ENCODE peak calls at places on chromosomes 11 and 22, in four cellular contexts. One of them, this sample, is unnamed.
A peak's percentile ranks its signal among the peaks of the same experiment; 100 is the strongest.

GRCh38 chr22:20010307-20011122 is 6.1 kb downstream of the ARVCF start:
- DNase-seq in K562: no peak
- DNase-seq in HL-60: no peak
- DNase-seq in GM12878: no peak
- DNase-seq in this sample: no peak

GRCh38 chr22:24271406-24271760 is 752 bp downstream of the SPECC1L start:
- DNase-seq in GM12878: no peak
- DNase-seq in K562: no peak
- DNase-seq in HL-60: peak; percentile 50
- DNase-seq in this sample: no peak

GRCh38 chr11:77522215-77522614 is 48.3 kb upstream of the PAK1 start:
- DNase-seq in GM12878: no peak
- DNase-seq in K562: no peak
- DNase-seq in HL-60: no peak
- DNase-seq in this sample: no peak

GRCh38 chr11:77968337-77968736 is 26.1 kb downstream of the INTS4 start:
- DNase-seq in HL-60: no peak
- DNase-seq in GM12878: peak; percentile 7
- DNase-seq in K562: no peak
- DNase-seq in this sample: no peak

GRCh38 chr11:126700773-126701554 is 299.6 kb downstream of the KIRREL3 start:
- DNase-seq in GM12878: peak; percentile 42
- DNase-seq in HL-60: no peak
- DNase-seq in K562: no peak
- DNase-seq in this sample: no peak

GRCh38 chr11:131137046-131137445 is 220.8 kb upstream of the SNX19 start:
- DNase-seq in K562: no peak
- DNase-seq in GM12878: no peak
- DNase-seq in HL-60: no peak
- DNase-seq in this sample: no peak

GRCh38 chr11:77361184-77361583 is 59.7 kb upstream of the GDPD4 start:
- DNase-seq in K562: no peak
- DNase-seq in HL-60: no peak
- DNase-seq in GM12878: no peak
- DNase-seq in this sample: no peak

GRCh38 chr11:14384338-14384737 is 25.4 kb upstream of the RRAS2 start:
- DNase-seq in K562: no peak
- DNase-seq in HL-60: no peak
- DNase-seq in GM12878: no peak
- DNase-seq in this sample: no peak

GRCh38 chr22:32558681-32559355 is 84.2 kb downstream of the FBXO7 start:
- DNase-seq in GM12878: no peak
- DNase-seq in K562: no peak
- DNase-seq in HL-60: no peak
- DNase-seq in this sample: no peak

GRCh38 chr11:112166561-112166960 is 611 bp upstream of the TEX12 start:
- DNase-seq in HL-60: no peak
- DNase-seq in K562: no peak
- DNase-seq in GM12878: no peak
- DNase-seq in this sample: no peak

GRCh38 chr11:111772535-111772934 is 6.3 kb upstream of the PPP2R1B start:
- DNase-seq in K562: no peak
- DNase-seq in HL-60: no peak
- DNase-seq in GM12878: no peak
- DNase-seq in this sample: no peak

GRCh38 chr11:31974737-31975136 is 116.1 kb upstream of the RCN1 start:
- DNase-seq in HL-60: no peak
- DNase-seq in K562: no peak
- DNase-seq in GM12878: no peak
- DNase-seq in this sample: no peak
- TF ChIP-seq SPI1 in HL-60: no peak
- TF ChIP-seq SPI1 in K562: no peak
- TF ChIP-seq SPI1 in GM12878: no peak
- TF ChIP-seq SPI1 in this sample: no peak

DNA sequence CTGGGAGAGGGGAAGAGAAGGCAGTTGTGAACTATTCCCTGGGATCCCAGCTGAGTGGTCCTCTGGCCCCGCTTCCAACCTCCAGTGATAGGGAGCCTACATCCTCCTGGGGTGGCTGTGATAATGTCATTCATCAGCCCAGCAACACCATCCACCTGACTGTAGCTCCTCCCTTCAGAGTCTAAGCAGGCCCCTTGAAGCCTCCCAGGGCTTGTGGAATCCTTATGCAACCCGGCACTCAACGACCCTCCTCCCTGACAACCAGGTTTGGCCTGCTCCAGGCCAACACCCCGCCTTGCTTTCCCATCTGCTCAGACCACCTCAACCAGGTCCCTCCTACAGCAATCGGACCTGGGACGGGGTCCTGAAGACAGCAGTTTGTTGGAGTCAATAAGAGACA is 62.2 kb upstream of the LMO1 start:
- DNase-seq in K562: no peak
- DNase-seq in GM12878: no peak
- DNase-seq in HL-60: no peak
- DNase-seq in this sample: no peak
- TF ChIP-seq SPI1 in K562: no peak
- TF ChIP-seq SPI1 in GM12878: no peak
- TF ChIP-seq SPI1 in HL-60: no peak
- TF ChIP-seq SPI1 in this sample: no peak

GRCh38 chr11:1202776-1203504 is 19.9 kb upstream of the MUC5B start:
- DNase-seq in GM12878: no peak
- DNase-seq in K562: peak; percentile 91
- DNase-seq in HL-60: peak; percentile 24
- DNase-seq in this sample: peak; percentile 99
- TF ChIP-seq SPI1 in GM12878: no peak
- TF ChIP-seq SPI1 in K562: no peak
- TF ChIP-seq SPI1 in HL-60: no peak
- TF ChIP-seq SPI1 in this sample: no peak

GRCh38 chr22:16975155-16975885 is 32.7 kb downstream of the GAB4 start:
- DNase-seq in HL-60: no peak
- DNase-seq in K562: no peak
- DNase-seq in GM12878: no peak
- DNase-seq in this sample: no peak
- TF ChIP-seq SPI1 in HL-60: no peak
- TF ChIP-seq SPI1 in K562: no peak
- TF ChIP-seq SPI1 in GM12878: no peak
- TF ChIP-seq SPI1 in this sample: no peak

GRCh38 chr22:44738347-44738715 is 14.0 kb upstream of the ARHGAP8 start:
- DNase-seq in GM12878: no peak
- DNase-seq in HL-60: no peak
- DNase-seq in K562: peak; percentile 45
- DNase-seq in this sample: no peak
- TF ChIP-seq SPI1 in GM12878: no peak
- TF ChIP-seq SPI1 in HL-60: no peak
- TF ChIP-seq SPI1 in K562: no peak
- TF ChIP-seq SPI1 in this sample: no peak

DNA sequence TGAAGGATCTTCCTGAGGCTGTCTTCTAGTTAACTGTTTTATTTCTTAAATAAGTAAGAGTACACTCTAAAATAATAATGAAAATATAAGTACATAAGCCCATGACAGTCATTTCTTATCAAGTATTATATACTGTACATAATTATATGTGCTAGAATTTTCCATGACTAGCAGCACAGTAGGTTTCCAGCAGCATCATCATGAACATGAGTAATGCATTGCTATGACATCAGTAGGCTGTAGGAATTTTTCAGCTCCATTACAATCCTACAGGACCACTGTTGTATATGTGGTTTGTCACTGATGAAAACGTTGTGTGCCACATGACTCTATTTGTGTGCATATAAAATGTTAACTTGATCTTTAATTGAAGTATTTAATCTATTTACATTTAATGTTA is 22.0 kb downstream of the ZNF202 start:
- DNase-seq in K562: no peak
- DNase-seq in HL-60: no peak
- DNase-seq in GM12878: no peak
- DNase-seq in this sample: no peak
- TF ChIP-seq SPI1 in K562: no peak
- TF ChIP-seq SPI1 in HL-60: no peak
- TF ChIP-seq SPI1 in GM12878: no peak
- TF ChIP-seq SPI1 in this sample: no peak

GRCh38 chr11:28760676-28761390 is 652.6 kb downstream of the METTL15 start:
- DNase-seq in HL-60: no peak
- DNase-seq in K562: no peak
- DNase-seq in GM12878: no peak
- DNase-seq in this sample: no peak
- TF ChIP-seq SPI1 in HL-60: no peak
- TF ChIP-seq SPI1 in K562: no peak
- TF ChIP-seq SPI1 in GM12878: no peak
- TF ChIP-seq SPI1 in this sample: no peak

This sample was measured in GM12891.